ENCODE peak calls at places on chromosomes 3 and 15, in six cellular contexts. One of them, this sample, is unnamed.

GRCh38 chr15:81184188-81184587 is 12.5 kb upstream of the IL16 start:
- DNase-seq in OCI-M1: no peak
- DNase-seq in hepatic stellate cell: no peak
- DNase-seq in Daoy: peak; percentile 22
- DNase-seq in activated T-cell treated with anti-CD3 and anti-CD28 coated beads, Interleukin-2, amount 50 U/mL, for 72 hours: no peak
- DNase-seq in endothelial cell: no peak
- DNase-seq in this sample: no peak

GRCh38 chr3:133938770-133939495 is 43.3 kb upstream of the RAB6B start:
- DNase-seq in OCI-M1: peak; percentile 6
- DNase-seq in endothelial cell: no peak
- DNase-seq in hepatic stellate cell: no peak
- DNase-seq in activated T-cell treated with anti-CD3 and anti-CD28 coated beads, Interleukin-2, amount 50 U/mL, for 72 hours: no peak
- DNase-seq in Daoy: no peak
- DNase-seq in this sample: peak; percentile 40

GRCh38 chr3:111810909-111811308 is 48.2 kb upstream of the PHLDB2 start:
- DNase-seq in hepatic stellate cell: peak; percentile 23
- DNase-seq in OCI-M1: no peak
- DNase-seq in Daoy: peak; percentile 68
- DNase-seq in activated T-cell treated with anti-CD3 and anti-CD28 coated beads, Interleukin-2, amount 50 U/mL, for 72 hours: no peak
- DNase-seq in endothelial cell: no peak
- DNase-seq in this sample: peak; percentile 39

GRCh38 chr3:52490035-52490937 is 4.9 kb upstream of the STAB1 start:
- DNase-seq in Daoy: no peak
- DNase-seq in activated T-cell treated with anti-CD3 and anti-CD28 coated beads, Interleukin-2, amount 50 U/mL, for 72 hours: no peak
- DNase-seq in OCI-M1: no peak
- DNase-seq in hepatic stellate cell: no peak
- DNase-seq in endothelial cell: no peak
- DNase-seq in this sample: no peak

GRCh38 chr3:40267940-40268707 is 41.4 kb upstream of the EIF1B start:
- DNase-seq in endothelial cell: no peak
- DNase-seq in Daoy: no peak
- DNase-seq in hepatic stellate cell: no peak
- DNase-seq in activated T-cell treated with anti-CD3 and anti-CD28 coated beads, Interleukin-2, amount 50 U/mL, for 72 hours: no peak
- DNase-seq in OCI-M1: peak; percentile 42
- DNase-seq in this sample: no peak

GRCh38 chr15:47908950-47909670 is 191.8 kb downstream of the SEMA6D start:
- DNase-seq in Daoy: no peak
- DNase-seq in hepatic stellate cell: no peak
- DNase-seq in endothelial cell: no peak
- DNase-seq in OCI-M1: no peak
- DNase-seq in activated T-cell treated with anti-CD3 and anti-CD28 coated beads, Interleukin-2, amount 50 U/mL, for 72 hours: no peak
- DNase-seq in this sample: no peak

GRCh38 chr3:65196663-65197062 is 508.9 kb upstream of the ADAMTS9 start:
- DNase-seq in Daoy: no peak
- DNase-seq in endothelial cell: no peak
- DNase-seq in OCI-M1: no peak
- DNase-seq in hepatic stellate cell: no peak
- DNase-seq in activated T-cell treated with anti-CD3 and anti-CD28 coated beads, Interleukin-2, amount 50 U/mL, for 72 hours: no peak
- DNase-seq in this sample: no peak

GRCh38 chr3:113223831-113224240 is 12.5 kb downstream of the BOC start:
- DNase-seq in activated T-cell treated with anti-CD3 and anti-CD28 coated beads, Interleukin-2, amount 50 U/mL, for 72 hours: peak; percentile 50
- DNase-seq in OCI-M1: peak; percentile 50
- DNase-seq in endothelial cell: no peak
- DNase-seq in Daoy: no peak
- DNase-seq in hepatic stellate cell: peak; percentile 15
- DNase-seq in this sample: no peak

GRCh38 chr15:39642011-39642640 is 61.2 kb downstream of the THBS1 start:
- DNase-seq in Daoy: peak; percentile 14
- DNase-seq in OCI-M1: no peak
- DNase-seq in hepatic stellate cell: peak; percentile 37
- DNase-seq in activated T-cell treated with anti-CD3 and anti-CD28 coated beads, Interleukin-2, amount 50 U/mL, for 72 hours: no peak
- DNase-seq in endothelial cell: no peak
- DNase-seq in this sample: peak; percentile 29

GRCh38 chr3:131883086-131883485 is 151.7 kb downstream of the CPNE4 start:
- DNase-seq in OCI-M1: no peak
- DNase-seq in Daoy: no peak
- DNase-seq in endothelial cell: no peak
- DNase-seq in hepatic stellate cell: no peak
- DNase-seq in activated T-cell treated with anti-CD3 and anti-CD28 coated beads, Interleukin-2, amount 50 U/mL, for 72 hours: no peak
- DNase-seq in this sample: no peak

GRCh38 chr3:151919446-151919845 is 46.0 kb downstream of the SUCNR1 start:
- DNase-seq in hepatic stellate cell: no peak
- DNase-seq in endothelial cell: no peak
- DNase-seq in Daoy: no peak
- DNase-seq in activated T-cell treated with anti-CD3 and anti-CD28 coated beads, Interleukin-2, amount 50 U/mL, for 72 hours: no peak
- DNase-seq in OCI-M1: no peak
- DNase-seq in this sample: no peak

GRCh38 chr3:129424185-129424841 is 4.1 kb downstream of the EFCAB12 start:
- DNase-seq in activated T-cell treated with anti-CD3 and anti-CD28 coated beads, Interleukin-2, amount 50 U/mL, for 72 hours: no peak
- DNase-seq in hepatic stellate cell: no peak
- DNase-seq in OCI-M1: peak; percentile 94
- DNase-seq in endothelial cell: no peak
- DNase-seq in Daoy: no peak
- DNase-seq in this sample: no peak

GRCh38 chr3:14788644-14789043 is 30.1 kb upstream of the FGD5 start:
- DNase-seq in Daoy: no peak
- DNase-seq in hepatic stellate cell: no peak
- DNase-seq in endothelial cell: no peak
- DNase-seq in activated T-cell treated with anti-CD3 and anti-CD28 coated beads, Interleukin-2, amount 50 U/mL, for 72 hours: no peak
- DNase-seq in OCI-M1: no peak
- DNase-seq in this sample: no peak

GRCh38 chr15:69568621-69569020 is 116.0 kb downstream of the RPLP1 start:
- DNase-seq in hepatic stellate cell: peak; percentile 71
- DNase-seq in endothelial cell: no peak
- DNase-seq in OCI-M1: no peak
- DNase-seq in activated T-cell treated with anti-CD3 and anti-CD28 coated beads, Interleukin-2, amount 50 U/mL, for 72 hours: no peak
- DNase-seq in Daoy: peak; percentile 78
- DNase-seq in this sample: peak; percentile 56

GRCh38 chr3:52305926-52306325 is 10.2 kb upstream of the DNAH1 start:
- DNase-seq in endothelial cell: no peak
- DNase-seq in activated T-cell treated with anti-CD3 and anti-CD28 coated beads, Interleukin-2, amount 50 U/mL, for 72 hours: no peak
- DNase-seq in OCI-M1: no peak
- DNase-seq in hepatic stellate cell: no peak
- DNase-seq in Daoy: no peak
- DNase-seq in this sample: no peak

GRCh38 chr3:49296781-49297420 is 19.9 kb upstream of the C3orf62 start:
- DNase-seq in Daoy: no peak
- DNase-seq in activated T-cell treated with anti-CD3 and anti-CD28 coated beads, Interleukin-2, amount 50 U/mL, for 72 hours: no peak
- DNase-seq in OCI-M1: no peak
- DNase-seq in endothelial cell: no peak
- DNase-seq in hepatic stellate cell: no peak
- DNase-seq in this sample: no peak

GRCh38 chr3:123475786-123476185 is 26.9 kb upstream of the ADCY5 start:
- DNase-seq in Daoy: no peak
- DNase-seq in hepatic stellate cell: no peak
- DNase-seq in OCI-M1: no peak
- DNase-seq in activated T-cell treated with anti-CD3 and anti-CD28 coated beads, Interleukin-2, amount 50 U/mL, for 72 hours: no peak
- DNase-seq in endothelial cell: no peak
- DNase-seq in this sample: no peak

GRCh38 chr3:73072634-73073033 is 11.2 kb downstream of the EBLN2 start:
- DNase-seq in endothelial cell: no peak
- DNase-seq in activated T-cell treated with anti-CD3 and anti-CD28 coated beads, Interleukin-2, amount 50 U/mL, for 72 hours: no peak
- DNase-seq in OCI-M1: peak; percentile 58
- DNase-seq in Daoy: no peak
- DNase-seq in hepatic stellate cell: no peak
- DNase-seq in this sample: no peak

GRCh38 chr15:53448215-53449001 is 311.1 kb downstream of the WDR72 start:
- DNase-seq in OCI-M1: peak; percentile 2
- DNase-seq in endothelial cell: no peak
- DNase-seq in activated T-cell treated with anti-CD3 and anti-CD28 coated beads, Interleukin-2, amount 50 U/mL, for 72 hours: no peak
- DNase-seq in Daoy: no peak
- DNase-seq in hepatic stellate cell: no peak
- DNase-seq in this sample: no peak

GRCh38 chr3:8767667-8768363 is 1.6 kb downstream of the OXTR start:
- DNase-seq in activated T-cell treated with anti-CD3 and anti-CD28 coated beads, Interleukin-2, amount 50 U/mL, for 72 hours: peak; percentile 54
- DNase-seq in Daoy: no peak
- DNase-seq in hepatic stellate cell: peak; percentile 41
- DNase-seq in OCI-M1: no peak
- DNase-seq in endothelial cell: peak; percentile 46
- DNase-seq in this sample: no peak

GRCh38 chr15:73483053-73483452 is 40.1 kb downstream of the REC114 start:
- DNase-seq in endothelial cell: no peak
- DNase-seq in hepatic stellate cell: no peak
- DNase-seq in Daoy: no peak
- DNase-seq in activated T-cell treated with anti-CD3 and anti-CD28 coated beads, Interleukin-2, amount 50 U/mL, for 72 hours: no peak
- DNase-seq in OCI-M1: no peak
- DNase-seq in this sample: no peak

GRCh38 chr3:3633761-3634160 is 165.5 kb upstream of the LRRN1 start:
- DNase-seq in OCI-M1: no peak
- DNase-seq in activated T-cell treated with anti-CD3 and anti-CD28 coated beads, Interleukin-2, amount 50 U/mL, for 72 hours: no peak
- DNase-seq in hepatic stellate cell: no peak
- DNase-seq in Daoy: no peak
- DNase-seq in endothelial cell: no peak
- DNase-seq in this sample: no peak

GRCh38 chr3:49616491-49616941 is 57.6 kb upstream of the APEH start:
- DNase-seq in endothelial cell: no peak
- DNase-seq in hepatic stellate cell: no peak
- DNase-seq in Daoy: peak; percentile 57
- DNase-seq in OCI-M1: no peak
- DNase-seq in activated T-cell treated with anti-CD3 and anti-CD28 coated beads, Interleukin-2, amount 50 U/mL, for 72 hours: no peak
- DNase-seq in this sample: no peak

GRCh38 chr15:40006646-40007045 is 32.3 kb downstream of the SRP14 start:
- DNase-seq in OCI-M1: no peak
- DNase-seq in endothelial cell: no peak
- DNase-seq in activated T-cell treated with anti-CD3 and anti-CD28 coated beads, Interleukin-2, amount 50 U/mL, for 72 hours: no peak
- DNase-seq in Daoy: no peak
- DNase-seq in hepatic stellate cell: peak; percentile 79
- DNase-seq in this sample: no peak

GRCh38 chr3:196927571-196928453 is 14.5 kb downstream of the NCBP2 start:
- DNase-seq in endothelial cell: no peak
- DNase-seq in Daoy: no peak
- DNase-seq in hepatic stellate cell: no peak
- DNase-seq in OCI-M1: no peak
- DNase-seq in activated T-cell treated with anti-CD3 and anti-CD28 coated beads, Interleukin-2, amount 50 U/mL, for 72 hours: no peak
- DNase-seq in this sample: no peak

GRCh38 chr15:67184208-67184925 is 70.1 kb downstream of the AAGAB start:
- DNase-seq in Daoy: no peak
- DNase-seq in OCI-M1: no peak
- DNase-seq in activated T-cell treated with anti-CD3 and anti-CD28 coated beads, Interleukin-2, amount 50 U/mL, for 72 hours: no peak
- DNase-seq in endothelial cell: no peak
- DNase-seq in hepatic stellate cell: no peak
- DNase-seq in this sample: no peak

GRCh38 chr15:87623832-87624231 is 632.7 kb downstream of the NTRK3 start:
- DNase-seq in Daoy: no peak
- DNase-seq in activated T-cell treated with anti-CD3 and anti-CD28 coated beads, Interleukin-2, amount 50 U/mL, for 72 hours: no peak
- DNase-seq in endothelial cell: peak; percentile 22
- DNase-seq in OCI-M1: peak; percentile 37
- DNase-seq in hepatic stellate cell: no peak
- DNase-seq in this sample: no peak

GRCh38 chr3:150760431-150761200 is 2.4 kb downstream of the SIAH2 start:
- DNase-seq in OCI-M1: peak; percentile 52
- DNase-seq in Daoy: no peak
- DNase-seq in hepatic stellate cell: no peak
- DNase-seq in activated T-cell treated with anti-CD3 and anti-CD28 coated beads, Interleukin-2, amount 50 U/mL, for 72 hours: peak; percentile 71
- DNase-seq in endothelial cell: no peak
- DNase-seq in this sample: no peak

GRCh38 chr3:45762647-45763330 is 33.5 kb downstream of the SLC6A20 start:
- DNase-seq in hepatic stellate cell: no peak
- DNase-seq in OCI-M1: no peak
- DNase-seq in activated T-cell treated with anti-CD3 and anti-CD28 coated beads, Interleukin-2, amount 50 U/mL, for 72 hours: no peak
- DNase-seq in endothelial cell: no peak
- DNase-seq in Daoy: no peak
- DNase-seq in this sample: no peak

GRCh38 chr15:101148166-101148880 is 103.5 kb downstream of the CHSY1 start:
- DNase-seq in OCI-M1: peak; percentile 21
- DNase-seq in Daoy: no peak
- DNase-seq in hepatic stellate cell: no peak
- DNase-seq in endothelial cell: no peak
- DNase-seq in activated T-cell treated with anti-CD3 and anti-CD28 coated beads, Interleukin-2, amount 50 U/mL, for 72 hours: no peak
- DNase-seq in this sample: no peak

This sample was measured in HTR-8/SVneo.